ENCODE peak calls at places on chromosome 14, in eight cellular contexts. C, Q, N, G, U, M, O and F are unnamed samples.

GRCh38 chr14:103110681-103111296 is 12.5 kb upstream of the TNFAIP2 start:
- DNase-seq in U (no peak), M (no peak), G (no peak), N (no peak), Q (no peak), O (no peak), C (no peak), F (no peak)

GRCh38 chr14:69003626-69004025 is 24.5 kb upstream of the ACTN1 start:
- DNase-seq in N (no peak), U (no peak), Q (no peak), O (no peak), M (no peak), G (no peak), C (no peak), F (no peak)

GRCh38 chr14:94394594-94395305 is 6.3 kb upstream of the SERPINA1 start:
- DNase-seq in M (peak), U (no peak), N (no peak), O (peak), C (peak), Q (peak), G (peak), F (peak)

GRCh38 chr14:95548328-95548929 is 13.6 kb downstream of the GLRX5 start:
- DNase-seq in Q (no peak), O (no peak), M (no peak), C (no peak), N (no peak), G (no peak), U (no peak), F (no peak)

GRCh38 chr14:68843471-68844209 is 50.8 kb upstream of the ZFP36L1 start:
- DNase-seq in G (peak), U (no peak), Q (peak), O (no peak), M (peak), N (no peak), C (peak), F (peak)

GRCh38 chr14:101870273-101870939 is 94.0 kb upstream of the DYNC1H1 start:
- DNase-seq in M (no peak), U (no peak), G (no peak), N (no peak), O (no peak), C (no peak), Q (no peak), F (no peak)

GRCh38 chr14:96098309-96098998 is 59.3 kb downstream of the C14orf132 start:
- DNase-seq in M (peak), U (peak), Q (no peak), O (peak), N (no peak), G (peak), C (peak), F (peak)

GRCh38 chr14:99043258-99043615 is 228.8 kb downstream of the BCL11B start:
- DNase-seq in C (no peak), O (peak), G (no peak), Q (no peak), U (no peak), M (no peak), N (no peak), F (no peak)

GRCh38 chr14:97382616-97383226 is 585.5 kb downstream of the VRK1 start:
- DNase-seq in M (no peak), O (no peak), Q (no peak), N (no peak), C (no peak), G (no peak), U (no peak), F (no peak)

DNA sequence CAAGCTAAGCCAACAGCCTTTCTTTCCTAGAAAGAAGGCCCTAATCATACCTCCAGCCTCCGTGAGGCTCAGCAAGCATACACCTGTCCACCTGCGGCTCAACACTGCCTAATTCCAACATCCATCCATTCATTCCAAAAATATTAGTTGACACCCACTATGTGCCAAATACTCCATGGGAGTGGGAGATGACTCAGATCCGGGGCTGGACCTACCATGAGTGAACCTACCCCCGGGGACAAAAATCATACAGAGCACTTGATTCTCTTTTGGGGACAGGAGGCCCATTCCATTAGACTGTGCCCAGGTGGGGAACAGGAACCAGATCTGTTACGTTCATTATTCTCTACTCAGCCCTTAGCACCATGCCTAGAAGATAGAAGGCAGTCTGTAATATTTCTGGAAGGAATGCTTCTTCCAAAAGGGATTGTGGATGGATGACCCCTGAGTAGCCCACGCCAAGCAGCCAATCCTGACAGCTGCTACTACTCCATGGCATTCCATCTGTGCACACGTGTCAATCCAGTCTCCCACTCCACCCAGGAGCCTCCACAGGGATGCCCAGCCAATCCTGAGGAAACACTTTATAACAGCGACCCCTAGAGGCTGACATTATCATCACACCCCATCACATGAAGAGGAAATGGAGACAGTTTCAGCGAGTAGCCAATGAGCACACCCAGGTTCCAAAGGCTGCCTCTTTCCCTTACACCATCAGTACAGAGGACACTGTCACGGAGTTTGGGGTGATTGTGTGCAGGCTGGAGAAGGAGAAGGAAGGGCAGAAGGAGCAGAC is 170.7 kb downstream of the ESRRB start:
- DNase-seq in U (no peak), N (no peak), G (no peak), Q (no peak), M (no peak), O (no peak), C (no peak), F (no peak)
- TF ChIP-seq CTCF in U (peak), N (peak), G (peak), Q (no peak), M (peak), O (no peak), C (no peak), F (peak)

DNA sequence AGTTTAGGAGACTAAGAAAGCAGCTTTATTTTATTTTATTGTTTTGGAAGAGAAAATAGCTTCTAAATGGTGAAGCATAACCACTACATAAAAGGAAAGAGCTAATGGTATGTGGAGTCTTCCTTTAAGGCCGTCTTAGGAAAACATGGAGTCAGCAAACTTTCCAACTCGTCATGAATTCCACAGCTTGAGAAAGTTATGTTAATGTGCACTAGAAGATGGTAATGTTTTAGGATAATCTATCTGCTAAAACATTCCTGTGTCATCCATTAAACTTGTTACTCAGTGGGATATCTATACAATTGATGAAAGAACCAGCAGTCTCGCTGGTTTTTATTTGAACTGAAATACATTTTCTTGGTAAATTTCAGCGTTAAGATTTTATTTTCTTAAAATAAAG is 448.4 kb upstream of the SEL1L start:
- DNase-seq in C (no peak), Q (no peak), U (no peak), G (no peak), O (no peak), N (no peak), M (no peak), F (no peak)
- H3K4me3 ChIP-seq in C (no peak), Q (no peak), U (no peak), G (no peak), O (no peak), N (no peak), M (no peak), F (no peak)

DNA sequence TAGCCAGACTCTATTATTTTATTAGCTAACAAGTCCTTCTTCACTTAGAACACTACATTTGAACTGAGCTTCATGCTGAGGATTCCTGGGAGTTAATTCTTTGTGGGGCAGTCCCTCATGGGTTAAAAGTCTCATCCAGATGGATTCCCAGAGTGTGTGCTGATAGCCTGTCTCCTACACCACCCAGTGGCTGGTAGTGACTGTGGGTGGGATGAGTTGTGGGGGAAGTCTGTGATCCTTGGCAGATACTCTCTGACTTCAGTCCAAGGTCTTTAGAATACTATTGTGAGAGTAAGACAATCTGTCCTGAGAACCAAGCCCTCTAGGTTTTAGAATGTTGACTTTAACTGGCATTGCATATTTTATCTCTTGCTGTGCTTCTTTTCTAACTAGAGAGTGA is 37.2 kb downstream of the AKAP6 start:
- DNase-seq in N (no peak), C (no peak), G (peak), U (no peak), O (no peak), Q (no peak), M (peak), F (peak)
- TF ChIP-seq CTCF in N (peak), C (no peak), G (peak), U (no peak), O (no peak), Q (no peak), M (peak), F (peak)

GRCh38 chr14:84029720-84030119 is 1500.2 kb upstream of the FLRT2 start:
- DNase-seq in M (no peak), G (no peak), U (no peak), Q (no peak), N (no peak), O (no peak), C (no peak), F (no peak)

GRCh38 chr14:84028205-84028604 is 1501.7 kb upstream of the FLRT2 start:
- DNase-seq in N (no peak), Q (no peak), C (no peak), M (no peak), G (no peak), O (no peak), U (no peak), F (no peak)

GRCh38 chr14:84025258-84026012 is 1504.5 kb upstream of the FLRT2 start:
- DNase-seq in G (no peak), O (no peak), M (no peak), N (no peak), U (no peak), C (no peak), Q (no peak), F (no peak)

GRCh38 chr14:84024231-84024630 is 1505.7 kb upstream of the FLRT2 start:
- DNase-seq in N (no peak), Q (no peak), G (no peak), M (no peak), O (no peak), U (no peak), C (no peak), F (no peak)

GRCh38 chr14:84029246-84029645 is 1500.7 kb upstream of the FLRT2 start:
- DNase-seq in M (no peak), G (no peak), N (no peak), U (no peak), O (no peak), C (no peak), Q (no peak), F (no peak)
- H3K4me3 ChIP-seq in M (no peak), G (no peak), N (no peak), U (no peak), O (no peak), C (no peak), Q (no peak), F (no peak)

GRCh38 chr14:32405856-32406255 is 76.8 kb downstream of the AKAP6 start:
- DNase-seq in U (no peak), Q (no peak), C (no peak), O (no peak), G (no peak), N (no peak), M (no peak), F (no peak)
- TF ChIP-seq CTCF in U (no peak), Q (no peak), C (no peak), O (no peak), G (no peak), N (no peak), M (no peak), F (peak)

GRCh38 chr14:91323031-91323430 is 78.5 kb upstream of the GPR68 start:
- DNase-seq in Q (no peak), G (no peak), N (no peak), U (no peak), O (no peak), M (peak), C (no peak), F (no peak)

GRCh38 chr14:91318911-91319310 is 74.4 kb upstream of the GPR68 start:
- DNase-seq in M (no peak), U (no peak), G (no peak), N (no peak), C (no peak), Q (no peak), O (no peak), F (no peak)

GRCh38 chr14:91322623-91323022 is 78.1 kb upstream of the GPR68 start:
- DNase-seq in N (no peak), M (no peak), G (no peak), Q (no peak), O (no peak), U (no peak), C (no peak), F (no peak)

GRCh38 chr14:91320266-91320665 is 75.8 kb upstream of the GPR68 start:
- DNase-seq in O (no peak), Q (no peak), N (no peak), U (no peak), M (peak), G (no peak), C (no peak), F (no peak)

GRCh38 chr14:91321131-91321530 is 76.6 kb upstream of the GPR68 start:
- DNase-seq in G (no peak), O (peak), M (no peak), Q (no peak), U (no peak), C (no peak), N (no peak), F (no peak)
- H3K4me3 ChIP-seq in G (no peak), O (no peak), M (no peak), Q (no peak), U (no peak), C (no peak), N (no peak), F (no peak)

DNA sequence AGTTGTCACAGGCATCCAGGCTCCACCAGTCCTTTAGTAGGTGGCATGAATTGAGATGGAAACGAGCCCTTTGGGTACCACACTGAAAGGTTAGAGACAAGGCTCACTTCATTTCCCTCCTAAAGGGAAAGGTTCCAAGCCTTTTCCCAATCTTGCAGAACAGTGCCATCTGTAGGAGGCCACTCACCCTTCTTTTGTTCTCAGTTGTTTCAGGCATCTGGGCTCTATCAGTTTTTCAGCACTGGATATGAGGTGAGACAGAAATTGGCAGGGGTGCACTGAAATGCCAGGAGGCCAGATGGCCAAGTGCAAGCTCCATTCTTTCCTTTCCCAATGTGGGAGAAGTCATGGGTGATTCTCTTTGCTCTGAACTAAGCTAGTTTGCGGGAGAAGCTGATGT is 15.2 kb downstream of the FBXO33 start:
- DNase-seq in M (no peak), O (no peak), N (no peak), Q (no peak), G (peak), C (no peak), U (no peak), F (peak)
- TF ChIP-seq CTCF in M (peak), O (no peak), N (peak), Q (no peak), G (peak), C (no peak), U (no peak), F (peak)

GRCh38 chr14:24315243-24315806 is 4.0 kb downstream of the LTB4R start:
- DNase-seq in G (no peak), Q (no peak), O (no peak), U (no peak), N (no peak), M (peak), C (no peak), F (no peak)
- H3K4me3 ChIP-seq in G (no peak), Q (no peak), O (no peak), U (no peak), N (no peak), M (no peak), C (no peak), F (no peak)

DNA sequence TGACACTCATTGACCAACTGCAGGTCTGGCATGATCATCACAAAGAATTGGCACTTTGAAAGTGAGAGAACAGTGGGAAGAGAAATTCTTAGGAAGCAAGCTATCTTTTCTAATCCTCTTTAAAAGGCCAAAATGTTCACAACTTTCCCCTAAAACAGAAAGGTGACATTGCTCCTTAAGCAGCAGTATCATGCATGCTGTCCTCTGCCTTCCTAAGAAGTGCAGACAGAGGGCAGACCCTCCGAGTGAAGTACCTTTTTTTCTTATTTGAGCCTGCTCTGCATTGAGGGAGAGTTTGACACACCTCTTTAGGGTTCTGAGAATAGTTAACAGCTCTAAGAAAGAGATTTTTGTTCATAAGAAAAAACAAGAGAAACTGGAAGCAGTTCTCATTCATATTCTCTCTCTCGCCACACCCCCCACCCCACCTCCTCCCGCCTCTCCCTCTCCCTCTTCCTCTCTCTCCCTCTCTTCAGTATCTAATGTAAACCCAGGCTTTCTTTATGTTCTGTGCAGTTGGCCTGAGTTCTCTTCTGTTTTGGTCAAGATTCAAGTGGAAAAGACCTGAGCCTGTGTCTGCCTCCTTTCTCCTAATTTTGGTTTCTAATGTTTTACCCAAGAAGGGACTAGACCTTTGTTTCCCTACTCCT is 709.1 kb downstream of the DIO2 start:
- DNase-seq in M (no peak), O (no peak), N (no peak), C (no peak), U (no peak), Q (no peak), G (no peak), F (no peak)
- TF ChIP-seq CTCF in M (no peak), O (no peak), N (no peak), C (no peak), U (no peak), Q (no peak), G (no peak), F (no peak)